ENCODE peak calls at places on chromosomes 1 and 21, in four cellular contexts. One of them, this sample, is unnamed.

GRCh38 chr1:225871374-225872074 is 10.7 kb downstream of the TMEM63A start:
- DNase-seq in astrocyte of the spinal cord: no peak
- DNase-seq in HFF-Myc: no peak
- DNase-seq in fibroblast of the aortic adventitia: no peak
- DNase-seq in this sample: no peak

GRCh38 chr1:106396023-106396422 is 660.5 kb upstream of the PRMT6 start:
- DNase-seq in HFF-Myc: no peak
- DNase-seq in fibroblast of the aortic adventitia: no peak
- DNase-seq in astrocyte of the spinal cord: no peak
- DNase-seq in this sample: no peak

GRCh38 chr1:224087358-224087757 is 26.6 kb upstream of the FBXO28 start:
- DNase-seq in astrocyte of the spinal cord: no peak
- DNase-seq in HFF-Myc: no peak
- DNase-seq in fibroblast of the aortic adventitia: no peak
- DNase-seq in this sample: peak; percentile 41

GRCh38 chr1:173267453-173267945 is 60.4 kb upstream of the TNFSF4 start:
- DNase-seq in astrocyte of the spinal cord: peak; percentile 82
- DNase-seq in fibroblast of the aortic adventitia: peak; percentile 88
- DNase-seq in HFF-Myc: peak; percentile 24
- DNase-seq in this sample: peak; percentile 56

GRCh38 chr1:21651214-21652042 is 17.7 kb downstream of the RAP1GAP start:
- DNase-seq in HFF-Myc: no peak
- DNase-seq in astrocyte of the spinal cord: no peak
- DNase-seq in fibroblast of the aortic adventitia: no peak
- DNase-seq in this sample: no peak

GRCh38 chr1:156657971-156658319 is 16.0 kb downstream of the BCAN start:
- DNase-seq in HFF-Myc: no peak
- DNase-seq in fibroblast of the aortic adventitia: no peak
- DNase-seq in astrocyte of the spinal cord: no peak
- DNase-seq in this sample: no peak

GRCh38 chr1:39525366-39526165 is 34.1 kb downstream of the BMP8A start:
- DNase-seq in fibroblast of the aortic adventitia: no peak
- DNase-seq in astrocyte of the spinal cord: no peak
- DNase-seq in HFF-Myc: no peak
- DNase-seq in this sample: no peak

GRCh38 chr1:227521782-227522181 is 41.6 kb upstream of the ZNF678 start:
- DNase-seq in astrocyte of the spinal cord: no peak
- DNase-seq in fibroblast of the aortic adventitia: no peak
- DNase-seq in HFF-Myc: no peak
- DNase-seq in this sample: no peak

GRCh38 chr1:44660176-44660575 is 14.1 kb downstream of the TMEM53 start:
- DNase-seq in astrocyte of the spinal cord: peak; percentile 16
- DNase-seq in HFF-Myc: no peak
- DNase-seq in fibroblast of the aortic adventitia: no peak
- DNase-seq in this sample: peak; percentile 43

GRCh38 chr21:46057111-46057709 is 40.7 kb upstream of the COL6A2 start:
- DNase-seq in astrocyte of the spinal cord: no peak
- DNase-seq in fibroblast of the aortic adventitia: no peak
- DNase-seq in HFF-Myc: no peak
- DNase-seq in this sample: no peak

GRCh38 chr1:42484382-42484781 is 21.3 kb downstream of the CCDC30 start:
- DNase-seq in HFF-Myc: peak; percentile 82
- DNase-seq in astrocyte of the spinal cord: peak; percentile 87
- DNase-seq in fibroblast of the aortic adventitia: peak; percentile 88
- DNase-seq in this sample: peak; percentile 34

GRCh38 chr1:234866007-234866866 is 256.3 kb upstream of the IRF2BP2 start:
- DNase-seq in astrocyte of the spinal cord: peak; percentile 76
- DNase-seq in fibroblast of the aortic adventitia: peak; percentile 81
- DNase-seq in HFF-Myc: peak; percentile 44
- DNase-seq in this sample: peak; percentile 68

GRCh38 chr21:42063206-42063577 is 7.9 kb upstream of the UMODL1 start:
- DNase-seq in astrocyte of the spinal cord: no peak
- DNase-seq in HFF-Myc: no peak
- DNase-seq in fibroblast of the aortic adventitia: no peak
- DNase-seq in this sample: no peak

GRCh38 chr1:181133969-181134418 is 45.5 kb downstream of the IER5 start:
- DNase-seq in astrocyte of the spinal cord: no peak
- DNase-seq in fibroblast of the aortic adventitia: no peak
- DNase-seq in HFF-Myc: no peak
- DNase-seq in this sample: no peak

GRCh38 chr21:42199488-42200463 is 19.2 kb upstream of the ABCG1 start:
- DNase-seq in fibroblast of the aortic adventitia: peak; percentile 79
- DNase-seq in astrocyte of the spinal cord: peak; percentile 55
- DNase-seq in HFF-Myc: peak; percentile 14
- DNase-seq in this sample: no peak

GRCh38 chr1:7534061-7534825 is 236.9 kb upstream of the VAMP3 start:
- DNase-seq in astrocyte of the spinal cord: no peak
- DNase-seq in fibroblast of the aortic adventitia: no peak
- DNase-seq in HFF-Myc: no peak
- DNase-seq in this sample: no peak

GRCh38 chr1:2555634-2556276 is 416 bp upstream of the TNFRSF14 start:
- DNase-seq in fibroblast of the aortic adventitia: peak; percentile 38
- DNase-seq in HFF-Myc: no peak
- DNase-seq in astrocyte of the spinal cord: no peak
- DNase-seq in this sample: peak; percentile 66

GRCh38 chr1:44423706-44424546 is 18.9 kb downstream of the RNF220 start:
- DNase-seq in HFF-Myc: peak; percentile 6
- DNase-seq in fibroblast of the aortic adventitia: peak; percentile 91
- DNase-seq in astrocyte of the spinal cord: peak; percentile 72
- DNase-seq in this sample: peak; percentile 88

GRCh38 chr1:184563308-184563707 is 176.5 kb downstream of the C1orf21 start:
- DNase-seq in astrocyte of the spinal cord: peak; percentile 47
- DNase-seq in HFF-Myc: peak; percentile 36
- DNase-seq in fibroblast of the aortic adventitia: peak; percentile 69
- DNase-seq in this sample: no peak

GRCh38 chr21:15003463-15004135 is 61.2 kb downstream of the NRIP1 start:
- DNase-seq in astrocyte of the spinal cord: no peak
- DNase-seq in HFF-Myc: no peak
- DNase-seq in fibroblast of the aortic adventitia: no peak
- DNase-seq in this sample: no peak

GRCh38 chr1:29372108-29372507 is 135.8 kb downstream of the PTPRU start:
- DNase-seq in fibroblast of the aortic adventitia: no peak
- DNase-seq in HFF-Myc: no peak
- DNase-seq in astrocyte of the spinal cord: no peak
- DNase-seq in this sample: no peak

GRCh38 chr21:41369105-41369914 is 7.5 kb downstream of the MX2 start:
- DNase-seq in fibroblast of the aortic adventitia: no peak
- DNase-seq in astrocyte of the spinal cord: no peak
- DNase-seq in HFF-Myc: no peak
- DNase-seq in this sample: no peak

GRCh38 chr1:231729541-231729940 is 103.0 kb downstream of the DISC1 start:
- DNase-seq in astrocyte of the spinal cord: no peak
- DNase-seq in HFF-Myc: no peak
- DNase-seq in fibroblast of the aortic adventitia: peak; percentile 74
- DNase-seq in this sample: peak; percentile 55

GRCh38 chr1:51157411-51157810 is 55.4 kb downstream of the C1orf185 start:
- DNase-seq in HFF-Myc: no peak
- DNase-seq in fibroblast of the aortic adventitia: no peak
- DNase-seq in astrocyte of the spinal cord: no peak
- DNase-seq in this sample: no peak

GRCh38 chr21:45018131-45019075 is 56.0 kb upstream of the ADARB1 start:
- DNase-seq in fibroblast of the aortic adventitia: no peak
- DNase-seq in HFF-Myc: no peak
- DNase-seq in astrocyte of the spinal cord: no peak
- DNase-seq in this sample: no peak

GRCh38 chr21:45091540-45092322 is 17.4 kb downstream of the ADARB1 start:
- DNase-seq in fibroblast of the aortic adventitia: no peak
- DNase-seq in astrocyte of the spinal cord: peak; percentile 25
- DNase-seq in HFF-Myc: no peak
- DNase-seq in this sample: no peak

GRCh38 chr1:178192686-178193085 is 98.8 kb downstream of the RASAL2 start:
- DNase-seq in HFF-Myc: peak; percentile 5
- DNase-seq in astrocyte of the spinal cord: peak; percentile 75
- DNase-seq in fibroblast of the aortic adventitia: peak; percentile 74
- DNase-seq in this sample: no peak

DNA sequence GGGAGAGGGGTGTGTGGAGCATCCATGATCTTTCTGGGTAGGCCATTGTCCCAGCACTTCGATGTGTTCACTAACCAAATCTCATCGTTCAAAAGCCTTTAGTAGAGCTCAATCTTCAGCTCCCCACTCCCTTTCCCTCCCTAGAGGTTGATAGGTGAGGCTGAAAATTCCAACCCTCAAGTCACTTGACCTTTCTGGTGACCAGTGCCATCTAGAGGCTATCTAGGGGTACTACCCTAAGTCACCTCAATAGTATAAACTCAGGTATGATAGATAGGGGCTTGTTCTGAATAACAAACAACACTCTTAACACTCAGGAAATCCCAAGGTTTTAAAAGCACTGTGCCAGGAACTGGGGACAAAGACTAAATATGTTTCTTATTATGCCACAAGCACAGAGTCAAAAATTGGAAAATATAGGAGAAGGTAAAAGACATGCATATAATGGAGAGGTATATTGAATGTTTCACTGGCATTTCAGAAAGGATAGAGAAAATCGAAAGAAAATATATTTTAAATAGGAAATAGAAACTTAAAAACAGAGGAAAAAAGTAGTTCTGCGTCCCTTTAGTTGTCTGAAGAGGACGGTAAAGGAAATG is 42.9 kb upstream of the CD53 start:
- DNase-seq in astrocyte of the spinal cord: no peak
- DNase-seq in fibroblast of the aortic adventitia: peak; percentile 13
- DNase-seq in HFF-Myc: peak; percentile 7
- DNase-seq in this sample: no peak
- TF ChIP-seq CTCF in astrocyte of the spinal cord: peak; percentile 44
- TF ChIP-seq CTCF in fibroblast of the aortic adventitia: peak; percentile 81
- TF ChIP-seq CTCF in HFF-Myc: peak; percentile 80
- TF ChIP-seq CTCF in this sample: peak; percentile 59

GRCh38 chr1:47563206-47563605 is 125.4 kb downstream of the FOXD2 start:
- DNase-seq in HFF-Myc: no peak
- DNase-seq in fibroblast of the aortic adventitia: no peak
- DNase-seq in astrocyte of the spinal cord: no peak
- DNase-seq in this sample: no peak

GRCh38 chr1:47562799-47563198 is 125.0 kb downstream of the FOXD2 start:
- DNase-seq in astrocyte of the spinal cord: no peak
- DNase-seq in fibroblast of the aortic adventitia: no peak
- DNase-seq in HFF-Myc: no peak
- DNase-seq in this sample: no peak

GRCh38 chr1:47564570-47564969 is 126.7 kb downstream of the FOXD2 start:
- DNase-seq in astrocyte of the spinal cord: no peak
- DNase-seq in HFF-Myc: no peak
- DNase-seq in fibroblast of the aortic adventitia: no peak
- DNase-seq in this sample: no peak

GRCh38 chr1:47568763-47569162 is 130.9 kb downstream of the FOXD2 start:
- DNase-seq in fibroblast of the aortic adventitia: no peak
- DNase-seq in astrocyte of the spinal cord: no peak
- DNase-seq in HFF-Myc: no peak
- DNase-seq in this sample: no peak

GRCh38 chr1:47565676-47566075 is 127.8 kb downstream of the FOXD2 start:
- DNase-seq in HFF-Myc: no peak
- DNase-seq in fibroblast of the aortic adventitia: no peak
- DNase-seq in astrocyte of the spinal cord: no peak
- DNase-seq in this sample: no peak
- H3K4me3 ChIP-seq in HFF-Myc: no peak overlapping the region
- H3K4me3 ChIP-seq in fibroblast of the aortic adventitia: no peak overlapping the region
- H3K4me3 ChIP-seq in astrocyte of the spinal cord: no peak overlapping the region
- H3K4me3 ChIP-seq in this sample: no peak overlapping the region

GRCh38 chr1:23098463-23099170 is 70.0 kb downstream of the LUZP1 start:
- DNase-seq in HFF-Myc: peak; percentile 51
- DNase-seq in astrocyte of the spinal cord: peak; percentile 78
- DNase-seq in fibroblast of the aortic adventitia: peak; percentile 89
- DNase-seq in this sample: no peak

GRCh38 chr1:23101101-23101827 is 67.4 kb downstream of the LUZP1 start:
- DNase-seq in HFF-Myc: no peak
- DNase-seq in astrocyte of the spinal cord: no peak
- DNase-seq in fibroblast of the aortic adventitia: peak; percentile 49
- DNase-seq in this sample: no peak

GRCh38 chr1:23099171-23099536 is 69.5 kb downstream of the LUZP1 start:
- DNase-seq in HFF-Myc: no peak
- DNase-seq in astrocyte of the spinal cord: no peak
- DNase-seq in fibroblast of the aortic adventitia: no peak
- DNase-seq in this sample: no peak

GRCh38 chr1:23101891-23102688 is 66.6 kb downstream of the LUZP1 start:
- DNase-seq in fibroblast of the aortic adventitia: peak; percentile 32
- DNase-seq in HFF-Myc: no peak
- DNase-seq in astrocyte of the spinal cord: no peak
- DNase-seq in this sample: no peak

GRCh38 chr1:23100074-23100748 is 68.4 kb downstream of the LUZP1 start:
- DNase-seq in fibroblast of the aortic adventitia: peak; percentile 84
- DNase-seq in HFF-Myc: peak; percentile 65
- DNase-seq in astrocyte of the spinal cord: peak; percentile 92
- DNase-seq in this sample: peak; percentile 68
- TF ChIP-seq CTCF in fibroblast of the aortic adventitia: no peak
- TF ChIP-seq CTCF in HFF-Myc: no peak
- TF ChIP-seq CTCF in astrocyte of the spinal cord: no peak
- TF ChIP-seq CTCF in this sample: no peak

DNA sequence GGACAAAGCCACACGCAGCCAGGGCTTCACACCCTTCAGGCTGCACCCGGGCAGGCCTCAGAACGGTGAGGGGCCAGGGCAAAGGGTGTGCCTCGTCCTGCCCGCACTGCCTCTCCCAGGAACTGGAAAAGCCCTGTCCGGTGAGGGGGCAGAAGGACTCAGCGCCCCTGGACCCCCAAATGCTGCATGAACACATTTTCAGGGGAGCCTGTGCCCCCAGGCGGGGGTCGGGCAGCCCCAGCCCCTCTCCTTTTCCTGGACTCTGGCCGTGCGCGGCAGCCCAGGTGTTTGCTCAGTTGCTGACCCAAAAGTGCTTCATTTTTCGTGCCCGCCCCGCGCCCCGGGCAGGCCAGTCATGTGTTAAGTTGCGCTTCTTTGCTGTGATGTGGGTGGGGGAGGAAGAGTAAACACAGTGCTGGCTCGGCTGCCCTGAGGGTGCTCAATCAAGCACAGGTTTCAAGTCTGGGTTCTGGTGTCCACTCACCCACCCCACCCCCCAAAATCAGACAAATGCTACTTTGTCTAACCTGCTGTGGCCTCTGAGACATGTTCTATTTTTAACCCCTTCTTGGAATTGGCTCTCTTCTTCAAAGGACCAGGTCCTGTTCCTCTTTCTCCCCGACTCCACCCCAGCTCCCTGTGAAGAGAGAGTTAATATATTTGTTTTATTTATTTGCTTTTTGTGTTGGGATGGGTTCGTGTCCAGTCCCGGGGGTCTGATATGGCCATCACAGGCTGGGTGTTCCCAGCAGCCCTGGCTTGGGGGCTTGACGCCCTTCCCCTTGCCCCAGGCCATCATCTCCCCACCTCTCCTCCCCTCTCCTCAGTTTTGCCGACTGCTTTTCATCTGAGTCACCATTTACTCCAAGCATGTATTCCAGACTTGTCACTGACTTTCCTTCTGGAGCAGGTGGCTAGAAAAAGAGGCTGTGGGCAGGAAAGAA is 8.1 kb downstream of the PSRC1 start:
- DNase-seq in HFF-Myc: no peak
- DNase-seq in fibroblast of the aortic adventitia: no peak
- DNase-seq in astrocyte of the spinal cord: peak; percentile 34
- DNase-seq in this sample: no peak
- H3K4me3 ChIP-seq in HFF-Myc: no peak overlapping the region
- H3K4me3 ChIP-seq in fibroblast of the aortic adventitia: no peak overlapping the region
- H3K4me3 ChIP-seq in astrocyte of the spinal cord: no peak overlapping the region
- H3K4me3 ChIP-seq in this sample: no peak overlapping the region

GRCh38 chr1:198798923-198799386 is 160.1 kb downstream of the PTPRC start:
- DNase-seq in HFF-Myc: no peak
- DNase-seq in fibroblast of the aortic adventitia: no peak
- DNase-seq in astrocyte of the spinal cord: no peak
- DNase-seq in this sample: no peak
- TF ChIP-seq CTCF in HFF-Myc: no peak
- TF ChIP-seq CTCF in fibroblast of the aortic adventitia: no peak
- TF ChIP-seq CTCF in astrocyte of the spinal cord: no peak
- TF ChIP-seq CTCF in this sample: no peak

This sample was measured in retinal pigment epithelial cell.